ENCODE peak calls at places on chromosomes 16 and 17, in eight cellular contexts. C is aorta; S is ascending aorta; X is lower lobe of right lung; R is HepG2; I is CD8-positive, alpha-beta T cell; V is ovary; N is body of pancreas. J is an unnamed sample. For H3K27me3, the result is how much of the 10 kb centered on the place peaks cover.

GRCh38 chr16:78902291-78902690 is 698.2 kb downstream of the MAF start:
- DNase-seq in C (no peak), S (no peak), X (no peak), R (no peak), I (no peak), V (no peak), N (no peak), J (no peak)

GRCh38 chr17:14428640-14429029 is 127.8 kb downstream of the HS3ST3B1 start:
- DNase-seq in C (no peak), S (no peak), X (no peak), R (no peak), I (no peak), V (no peak), N (no peak), J (no peak)

GRCh38 chr16:89442990-89443726 is 47.2 kb downstream of the ANKRD11 start:
- DNase-seq in C (peak), S (no peak), X (no peak), R (peak), I (no peak), V (no peak), N (peak), J (peak)

GRCh38 chr16:85256190-85256739 is 144.0 kb upstream of the CIBAR2 start:
- DNase-seq in C (no peak), S (no peak), X (no peak), R (no peak), I (no peak), V (no peak), N (peak), J (no peak)

GRCh38 chr17:75501378-75502071 is 13.8 kb downstream of the CASKIN2 start:
- DNase-seq in C (no peak), S (no peak), X (peak), R (no peak), I (no peak), V (no peak), N (no peak), J (no peak)

GRCh38 chr17:83109793-83110645 is 30.6 kb downstream of the METRNL start:
- DNase-seq in C (peak), S (peak), X (peak), R (peak), I (no peak), V (peak), N (peak), J (peak)

GRCh38 chr16:29702307-29702706 is 23.3 kb downstream of the QPRT start:
- DNase-seq in C (no peak), S (no peak), X (no peak), R (no peak), I (peak), V (no peak), N (no peak), J (no peak)

GRCh38 chr16:29862383-29862883 is 593 bp downstream of the CDIPT start:
- DNase-seq in C (no peak), S (no peak), X (no peak), R (no peak), I (no peak), V (no peak), N (peak), J (no peak)

GRCh38 chr17:56009795-56010715 is 143.2 kb upstream of the ANKFN1 start:
- DNase-seq in C (no peak), S (no peak), X (no peak), R (no peak), I (no peak), V (no peak), N (no peak), J (no peak)

GRCh38 chr17:14604920-14605599 is 304.2 kb downstream of the HS3ST3B1 start:
- DNase-seq in C (peak), S (peak), X (peak), R (no peak), I (no peak), V (no peak), N (peak), J (no peak)

GRCh38 chr17:74356640-74357465 is 4.8 kb downstream of the BTBD17 start:
- DNase-seq in C (no peak), S (no peak), X (no peak), R (no peak), I (no peak), V (no peak), N (peak), J (no peak)

GRCh38 chr17:74360993-74361612 is 565 bp downstream of the BTBD17 start:
- DNase-seq in C (no peak), S (no peak), X (no peak), R (no peak), I (no peak), V (no peak), N (peak), J (no peak)

GRCh38 chr17:74357466-74357809 is 4.2 kb downstream of the BTBD17 start:
- DNase-seq in C (no peak), S (no peak), X (no peak), R (no peak), I (no peak), V (no peak), N (no peak), J (no peak)

GRCh38 chr17:74359916-74360315 is 1.8 kb downstream of the BTBD17 start:
- DNase-seq in C (no peak), S (no peak), X (no peak), R (no peak), I (no peak), V (no peak), N (no peak), J (no peak)

GRCh38 chr17:74358696-74359095 is 3.0 kb downstream of the BTBD17 start:
- DNase-seq in C (no peak), S (no peak), X (no peak), R (no peak), I (no peak), V (no peak), N (no peak), J (no peak)
- H3K27me3 ChIP-seq in C (under half), S (under half), X (half or more), R (half or more), I (under half), V (under half), N (under half), J (half or more)

DNA sequence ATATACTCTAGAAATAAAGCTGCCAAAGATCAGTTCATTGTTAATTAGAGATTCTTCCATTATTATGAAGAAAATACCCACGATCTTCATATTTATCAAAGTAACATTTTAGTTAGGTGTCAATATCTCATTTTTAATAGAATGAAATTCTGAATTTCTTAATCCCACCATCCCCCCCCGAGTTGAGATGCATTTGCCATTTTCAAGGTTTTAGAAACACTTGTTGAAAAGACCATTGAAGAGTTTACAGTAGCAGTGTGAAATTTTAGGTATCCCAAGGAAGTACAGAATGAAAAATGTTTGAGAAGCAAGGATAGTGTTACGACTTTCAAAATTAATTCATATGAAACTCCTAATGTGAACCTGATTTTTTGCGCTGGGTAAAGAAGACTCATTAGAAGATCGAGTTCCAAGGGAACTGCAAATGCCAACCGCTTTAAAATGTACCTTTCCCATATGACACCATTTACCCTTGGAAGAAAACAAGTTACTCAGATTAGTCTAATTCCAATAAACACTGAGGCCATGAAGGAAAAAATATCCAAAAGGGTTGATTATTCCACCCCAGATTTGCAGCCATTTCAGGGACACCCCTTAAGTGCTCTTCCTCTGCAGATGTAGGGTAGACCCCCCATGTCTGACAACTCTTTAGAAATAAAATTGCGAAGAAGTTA is 731 bp downstream of the IKZF3 start:
- DNase-seq in C (no peak), S (no peak), X (no peak), R (no peak), I (no peak), V (no peak), N (no peak), J (no peak)
- H3K27me3 ChIP-seq in C (under half), S (under half), X (half or more), R (under half), I (under half), V (under half), N (under half), J (half or more)

DNA sequence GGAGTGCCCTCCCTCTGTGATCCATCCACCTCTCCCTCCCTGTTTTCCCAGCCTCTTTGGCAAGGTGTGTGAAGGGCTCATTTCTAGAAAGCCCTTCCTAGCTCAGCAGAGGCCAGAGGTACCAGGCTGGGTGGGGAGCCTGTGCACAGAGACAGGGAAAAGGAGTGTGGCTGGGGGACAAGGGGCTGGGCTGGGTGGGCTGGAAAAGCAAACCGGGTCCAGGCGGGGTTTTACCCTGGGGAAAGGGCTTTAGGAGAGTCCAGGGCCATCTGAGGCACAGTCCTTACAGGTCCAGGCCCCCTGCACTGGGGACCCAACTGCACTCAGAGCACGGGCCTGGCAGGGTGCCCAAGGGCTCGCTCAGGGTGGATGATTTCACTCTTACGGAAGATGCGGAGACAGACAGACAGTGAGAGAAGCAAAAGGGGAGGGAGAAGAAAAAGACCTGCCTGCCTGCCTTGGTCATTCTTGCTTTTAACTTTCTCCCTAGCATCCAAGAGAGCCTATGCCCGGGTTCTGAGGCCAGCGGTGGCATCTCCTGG is 7.0 kb downstream of the CRHR1 start:
- DNase-seq in C (no peak), S (no peak), X (no peak), R (no peak), I (no peak), V (no peak), N (no peak), J (no peak)
- H3K27me3 ChIP-seq in C (under half), S (under half), X (half or more), R (half or more), I (under half), V (under half), N (under half), J (half or more)

GRCh38 chr17:47717845-47718621 is 15.0 kb upstream of the TBX21 start:
- DNase-seq in C (no peak), S (no peak), X (no peak), R (no peak), I (no peak), V (no peak), N (no peak), J (no peak)
- H3K27me3 ChIP-seq in C (under half), S (under half), X (half or more), R (half or more), I (under half), V (under half), N (under half), J (half or more)

GRCh38 chr16:21257284-21257683 is 20.8 kb downstream of the CRYM start:
- DNase-seq in C (no peak), S (no peak), X (no peak), R (no peak), I (no peak), V (no peak), N (no peak), J (no peak)
- H3K27me3 ChIP-seq in C (under half), S (under half), X (under half), R (under half), I (under half), V (under half), N (under half), J (under half)

GRCh38 chr17:77783991-77784820 is 174.3 kb upstream of the TNRC6C start:
- DNase-seq in C (no peak), S (no peak), X (no peak), R (no peak), I (peak), V (no peak), N (no peak), J (no peak)

GRCh38 chr17:77785526-77785925 is 173.0 kb upstream of the TNRC6C start:
- DNase-seq in C (no peak), S (no peak), X (no peak), R (no peak), I (no peak), V (no peak), N (no peak), J (no peak)

GRCh38 chr17:77790143-77790829 is 168.2 kb upstream of the TNRC6C start:
- DNase-seq in C (no peak), S (no peak), X (no peak), R (no peak), I (no peak), V (no peak), N (no peak), J (peak)

GRCh38 chr17:77786090-77786489 is 172.4 kb upstream of the TNRC6C start:
- DNase-seq in C (no peak), S (no peak), X (no peak), R (no peak), I (no peak), V (no peak), N (no peak), J (no peak)

GRCh38 chr17:77786740-77787505 is 171.6 kb upstream of the TNRC6C start:
- DNase-seq in C (no peak), S (no peak), X (no peak), R (no peak), I (no peak), V (no peak), N (no peak), J (no peak)
- H3K27me3 ChIP-seq in C (under half), S (under half), X (under half), R (half or more), I (under half), V (under half), N (under half), J (under half)

DNA sequence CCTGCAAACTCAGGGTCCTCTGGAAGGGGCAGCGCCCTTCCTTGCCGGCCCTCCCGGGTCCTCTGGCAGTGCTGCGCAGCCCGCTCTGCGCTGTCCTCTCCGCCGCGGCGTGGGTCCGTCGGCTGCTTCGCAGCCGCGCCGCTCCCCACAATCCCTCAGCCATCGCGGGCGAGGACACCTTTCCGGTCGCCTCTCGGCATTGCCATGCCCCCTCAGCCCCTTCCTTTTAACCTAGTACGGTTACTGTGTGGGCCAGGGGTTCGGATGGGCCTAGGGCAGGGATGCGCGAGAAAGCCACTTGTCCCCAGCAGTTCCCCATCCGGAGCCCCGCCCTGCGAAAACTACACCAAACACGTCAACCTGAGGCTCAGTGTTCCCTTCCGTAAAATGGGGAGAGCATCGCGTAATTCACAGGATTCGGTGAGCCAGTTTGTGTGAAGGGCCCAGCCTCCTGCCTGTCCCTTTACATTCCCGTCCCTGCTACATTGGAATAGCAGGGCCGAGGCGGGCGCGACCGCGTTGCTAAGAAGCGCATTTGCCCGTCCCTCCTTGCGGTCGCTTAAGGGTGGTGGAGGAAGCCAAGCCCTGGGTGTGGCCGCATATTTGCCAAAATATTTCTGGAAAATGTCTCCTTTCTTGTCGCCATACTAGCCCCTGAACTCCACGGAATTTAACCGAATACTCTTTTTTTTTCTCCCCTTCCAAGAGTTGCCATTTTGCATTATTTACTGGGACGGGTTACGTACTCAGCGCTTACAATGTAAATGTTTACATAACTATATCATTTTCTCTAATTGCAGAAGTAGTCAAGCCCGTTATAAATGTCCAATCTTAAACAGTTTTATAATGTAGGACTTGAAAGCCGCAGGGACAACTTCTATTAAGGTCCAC is 13.2 kb downstream of the COPZ2 start:
- DNase-seq in C (peak), S (peak), X (peak), R (no peak), I (peak), V (peak), N (peak), J (no peak)
- H3K27me3 ChIP-seq in C (under half), S (under half), X (under half), R (under half), I (under half), V (under half), N (under half), J (under half)